ENCODE peak calls at places on chromosomes 13 and 19, in five cellular contexts. I is heart right ventricle, P is mammary epithelial cell, D is uterus, E is ovary. F is an unnamed sample. For H3K4me1 and H3K27me3, the result is how much of the 10 kb centered on the place peaks cover.

GRCh38 chr13:48448963-48449614 is 36.2 kb upstream of the LPAR6 start:
- DNase-seq in I (no peak), P (peak), D (no peak), E (no peak), F (peak)

GRCh38 chr13:111429064-111429558 is 108.7 kb downstream of the TEX29 start:
- DNase-seq in I (peak), P (peak), D (no peak), E (no peak), F (no peak)

GRCh38 chr13:71864094-71864980 is 2.7 kb downstream of the DACH1 start:
- DNase-seq in I (peak), P (peak), D (peak), E (no peak), F (no peak)

GRCh38 chr19:43624933-43625332 is 5.5 kb upstream of the ZNF428 start:
- DNase-seq in I (peak), P (no peak), D (no peak), E (peak), F (peak)

GRCh38 chr13:45303866-45304265 is 37.1 kb downstream of the TPT1 start:
- DNase-seq in I (no peak), P (no peak), D (no peak), E (no peak), F (no peak)

GRCh38 chr13:33189470-33189869 is 96.1 kb downstream of the STARD13 start:
- DNase-seq in I (no peak), P (no peak), D (no peak), E (no peak), F (no peak)

GRCh38 chr19:3233831-3234230 is 9.4 kb downstream of the CELF5 start:
- DNase-seq in I (no peak), P (no peak), D (no peak), E (no peak), F (no peak)

GRCh38 chr19:33702606-33703437 is 81.1 kb downstream of the CHST8 start:
- DNase-seq in I (no peak), P (no peak), D (no peak), E (no peak), F (no peak)

GRCh38 chr19:38711726-38712153 is 32.5 kb downstream of the CAPN12 start:
- DNase-seq in I (no peak), P (peak), D (no peak), E (peak), F (no peak)

GRCh38 chr13:30481241-30481760 is 15.6 kb upstream of the HMGB1 start:
- DNase-seq in I (no peak), P (peak), D (no peak), E (no peak), F (peak)
- H3K4me1 ChIP-seq in I (under half), P (under half), D (under half), E (under half), F (under half)

GRCh38 chr19:37654525-37654832 is 786 bp downstream of the ZFP30 start:
- DNase-seq in I (no peak), P (peak), D (no peak), E (no peak), F (peak)

GRCh38 chr19:37654118-37654517 is 1.1 kb downstream of the ZFP30 start:
- DNase-seq in I (no peak), P (peak), D (no peak), E (no peak), F (no peak)

GRCh38 chr19:37655689-37656491 is 625 bp upstream of the ZFP30 start:
- DNase-seq in I (peak), P (peak), D (peak), E (peak), F (peak)

GRCh38 chr19:37654833-37655688 is at the start of gene ZFP30:
- DNase-seq in I (peak), P (peak), D (peak), E (peak), F (peak)
- H3K27me3 ChIP-seq in I (under half), P (under half), D (under half), E (under half), F (under half)

DNA sequence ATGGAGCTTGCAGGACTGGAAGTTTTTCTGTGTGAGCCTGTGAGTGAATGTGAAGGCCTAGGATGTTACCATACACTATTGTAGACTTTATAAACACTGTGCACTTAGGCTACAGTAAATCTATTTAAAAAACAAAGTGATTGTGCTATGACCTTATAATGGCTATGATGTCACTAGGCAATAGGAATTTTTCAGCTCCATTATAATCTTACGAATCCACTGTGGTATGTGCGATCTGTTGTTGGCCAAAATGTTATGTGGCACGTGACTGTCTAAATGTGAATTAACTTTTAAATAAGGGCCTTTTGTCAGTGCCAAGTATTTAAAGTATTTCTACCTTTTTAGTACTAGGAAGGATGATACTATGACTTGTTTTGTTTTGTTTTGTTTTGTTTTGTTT is 54.9 kb downstream of the DPY19L3 start:
- DNase-seq in I (no peak), P (no peak), D (no peak), E (no peak), F (no peak)
- H3K4me1 ChIP-seq in I (under half), P (under half), D (under half), E (under half), F (under half)

GRCh38 chr19:48749571-48750198 is 2.8 kb downstream of the FUT1 start:
- DNase-seq in I (no peak), P (no peak), D (no peak), E (no peak), F (no peak)

GRCh38 chr19:48752511-48753365 is at the start of gene FUT1:
- DNase-seq in I (peak), P (peak), D (no peak), E (no peak), F (peak)

GRCh38 chr19:48750771-48751504 is 1.5 kb downstream of the FUT1 start:
- DNase-seq in I (no peak), P (no peak), D (no peak), E (no peak), F (no peak)

GRCh38 chr19:48751835-48752510 is 468 bp downstream of the FUT1 start:
- DNase-seq in I (no peak), P (peak), D (no peak), E (no peak), F (no peak)

GRCh38 chr19:48750351-48750750 is 2.1 kb downstream of the FUT1 start:
- DNase-seq in I (no peak), P (no peak), D (no peak), E (no peak), F (no peak)
- H3K27me3 ChIP-seq in I (under half), P (under half), D (under half), E (under half), F (under half)

GRCh38 chr19:1316466-1316865 is 30.8 kb downstream of the EFNA2 start:
- DNase-seq in I (no peak), P (no peak), D (no peak), E (no peak), F (no peak)
- H3K4me1 ChIP-seq in I (under half), P (under half), D (under half), E (under half), F (under half)